ENCODE peak calls at places on chromosomes 16 and 17, in four cellular contexts. L is fibroblast of the aortic adventitia, J is epithelial cell of esophagus, H is cardiac fibroblast. D is an unnamed sample.

GRCh38 chr17:55661359-55661758 is 61.3 kb downstream of the TMEM100 start:
- DNase-seq in L (no peak), J (no peak), H (no peak), D (no peak)

GRCh38 chr16:70684146-70685060 is 1.4 kb downstream of the MTSS2 start:
- DNase-seq in L (no peak), J (no peak), H (no peak), D (no peak)

GRCh38 chr17:64534187-64534586 is 27.4 kb downstream of the CEP95 start:
- DNase-seq in L (no peak), J (peak; percentile 23), H (no peak), D (no peak)

GRCh38 chr16:70610273-70611223 is 35.8 kb upstream of the IL34 start:
- DNase-seq in L (no peak), J (no peak), H (peak; percentile 39), D (no peak)

GRCh38 chr17:35050170-35050569 is 13.3 kb downstream of the RFFL start:
- DNase-seq in L (no peak), J (no peak), H (no peak), D (no peak)

GRCh38 chr16:50395763-50396710 is 27.2 kb upstream of the BRD7 start:
- DNase-seq in L (no peak), J (peak; percentile 41), H (no peak), D (no peak)

GRCh38 chr17:79864617-79865250 is 25.5 kb upstream of the CBX4 start:
- DNase-seq in L (no peak), J (peak; percentile 16), H (no peak), D (no peak)

GRCh38 chr17:63647065-63647725 is 25.0 kb downstream of the MAP3K3 start:
- DNase-seq in L (peak; percentile 65), J (peak; percentile 14), H (peak; percentile 61), D (peak; percentile 50)

GRCh38 chr17:66673668-66674276 is 161.1 kb upstream of the CACNG5 start:
- DNase-seq in L (peak; percentile 80), J (peak; percentile 74), H (peak; percentile 75), D (peak; percentile 76)

GRCh38 chr17:69335018-69335417 is 8.1 kb upstream of the ABCA5 start:
- DNase-seq in L (peak; percentile 51), J (peak; percentile 75), H (peak; percentile 66), D (peak; percentile 8)

GRCh38 chr17:43615330-43615729 is 46.4 kb downstream of the MEOX1 start:
- DNase-seq in L (peak; percentile 20), J (peak; percentile 92), H (no peak), D (peak; percentile 8)

GRCh38 chr17:50986989-50987660 is 121.0 kb upstream of the TOB1 start:
- DNase-seq in L (peak; percentile 51), J (no peak), H (peak; percentile 23), D (peak; percentile 71)

GRCh38 chr17:80921741-80922579 is 69.7 kb upstream of the CHMP6 start:
- DNase-seq in L (no peak), J (no peak), H (no peak), D (no peak)

GRCh38 chr17:29789186-29790170 is 140.6 kb downstream of the SSH2 start:
- DNase-seq in L (peak; percentile 49), J (peak; percentile 51), H (peak; percentile 70), D (no peak)

GRCh38 chr17:59377410-59377809 is 46.0 kb downstream of the YPEL2 start:
- DNase-seq in L (peak; percentile 51), J (no peak), H (peak; percentile 59), D (no peak)

GRCh38 chr17:80146121-80147034 is 550 bp downstream of the EIF4A3 start:
- DNase-seq in L (peak; percentile 39), J (no peak), H (peak; percentile 29), D (no peak)

GRCh38 chr17:4950757-4951204 is at the start of gene ENO3:
- DNase-seq in L (no peak), J (no peak), H (no peak), D (no peak)

GRCh38 chr17:1997587-1998425 is 27.3 kb downstream of the RTN4RL1 start:
- DNase-seq in L (no peak), J (no peak), H (no peak), D (no peak)

GRCh38 chr16:2468725-2469398 is 2.2 kb upstream of the NTN3 start:
- DNase-seq in L (no peak), J (no peak), H (no peak), D (no peak)

GRCh38 chr17:42016952-42017865 is at the start of gene DNAJC7:
- DNase-seq in L (peak; percentile 88), J (peak; percentile 92), H (peak; percentile 95), D (peak; percentile 84)

GRCh38 chr17:15920758-15921239 is 24.1 kb upstream of the ADORA2B start:
- DNase-seq in L (peak; percentile 98), J (peak; percentile 91), H (peak; percentile 99), D (peak; percentile 96)

GRCh38 chr16:87924937-87925670 is 11.2 kb downstream of the CA5A start:
- DNase-seq in L (no peak), J (peak; percentile 46), H (no peak), D (no peak)

GRCh38 chr17:39016193-39017153 is 49.3 kb upstream of the FBXO47 start:
- DNase-seq in L (no peak), J (peak; percentile 20), H (peak; percentile 44), D (no peak)

GRCh38 chr17:71548540-71549190 is 572.2 kb upstream of the SOX9 start:
- DNase-seq in L (no peak), J (peak; percentile 50), H (no peak), D (peak; percentile 33)

GRCh38 chr16:75053791-75054555 is 55.1 kb downstream of the ZNRF1 start:
- DNase-seq in L (no peak), J (no peak), H (no peak), D (no peak)

GRCh38 chr16:3000540-3000939 is 12.2 kb upstream of the CLDN9 start:
- DNase-seq in L (no peak), J (no peak), H (no peak), D (no peak)

GRCh38 chr16:12362482-12363458 is 386.2 kb downstream of the SNX29 start:
- DNase-seq in L (peak; percentile 64), J (no peak), H (peak; percentile 11), D (no peak)

GRCh38 chr16:56360117-56361008 is 65.0 kb downstream of the AMFR start:
- DNase-seq in L (no peak), J (no peak), H (no peak), D (no peak)

GRCh38 chr16:87995644-87996043 is 44.4 kb downstream of the BANP start:
- DNase-seq in L (no peak), J (no peak), H (no peak), D (no peak)

GRCh38 chr17:13310858-13311257 is 290.9 kb downstream of the HS3ST3A1 start:
- DNase-seq in L (no peak), J (no peak), H (no peak), D (no peak)

GRCh38 chr16:66714659-66715307 is 18.2 kb upstream of the CMTM4 start:
- DNase-seq in L (no peak), J (peak; percentile 65), H (no peak), D (no peak)

GRCh38 chr16:68249361-68249760 is 4.2 kb downstream of the PLA2G15 start:
- DNase-seq in L (no peak), J (no peak), H (no peak), D (no peak)

GRCh38 chr17:55433629-55434422 is 12.2 kb upstream of the MMD start:
- DNase-seq in L (peak; percentile 94), J (peak; percentile 96), H (peak; percentile 95), D (peak; percentile 88)

DNA sequence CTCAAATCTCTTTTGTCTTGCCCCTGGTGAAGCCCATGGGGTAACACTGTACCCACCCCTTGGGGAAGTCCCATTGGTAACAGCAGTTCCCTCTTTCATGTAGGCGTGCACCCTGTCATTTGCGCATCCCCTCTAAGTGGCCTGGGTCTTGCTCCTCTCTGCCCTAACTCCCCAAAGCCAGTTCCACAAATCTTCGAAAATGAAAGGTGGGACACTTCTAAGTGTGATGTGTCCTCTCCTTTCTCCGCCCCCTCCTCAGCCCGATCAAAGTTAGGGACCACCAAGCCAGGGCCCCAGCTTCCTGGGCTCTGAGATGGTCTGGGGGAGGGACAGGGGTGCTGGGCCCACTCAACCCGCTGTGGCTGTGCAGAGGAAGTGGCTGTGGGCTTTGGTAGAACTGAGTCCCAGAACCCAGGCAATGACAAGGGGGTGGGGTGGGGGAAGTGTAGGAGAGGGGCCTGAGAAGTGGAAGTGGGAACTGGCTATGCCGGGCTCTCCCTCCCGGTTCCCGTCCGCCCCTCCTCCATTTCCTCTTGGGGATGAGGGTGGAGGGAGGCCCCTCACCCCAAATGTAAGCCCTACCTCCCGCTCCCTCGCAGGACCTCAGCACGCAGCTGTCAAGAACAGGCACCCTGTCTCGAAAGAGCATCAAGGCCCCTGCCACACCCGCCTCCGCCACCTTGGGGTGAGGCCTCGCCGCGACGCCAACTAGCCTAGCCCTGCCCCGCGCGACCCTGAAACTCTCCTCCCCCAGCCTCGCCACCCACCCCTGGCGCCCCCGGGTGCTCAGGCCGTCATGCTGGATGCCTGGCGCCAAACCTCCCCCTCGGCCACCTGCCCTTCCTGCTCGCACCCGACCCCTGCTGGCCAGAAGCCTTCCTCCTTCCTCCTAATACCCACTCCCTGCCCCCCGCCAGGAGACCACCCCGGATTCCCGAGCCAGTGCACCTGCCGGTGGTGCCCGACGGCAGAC is 8.7 kb downstream of the ABI3 start:
- DNase-seq in L (no peak), J (no peak), H (no peak), D (no peak)
- TF ChIP-seq CTCF in L (peak; percentile 12), J (no peak), H (peak; percentile 4), D (peak; percentile 45)

GRCh38 chr17:73342549-73343167 is 30.9 kb upstream of the CDC42EP4 start:
- DNase-seq in L (peak; percentile 71), J (peak; percentile 38), H (peak; percentile 58), D (no peak)
- TF ChIP-seq CTCF in L (peak; percentile 29), J (no peak), H (peak; percentile 47), D (peak; percentile 15)

GRCh38 chr17:53949473-53950090 is 126.9 kb downstream of the KIF2B start:
- DNase-seq in L (no peak), J (peak; percentile 68), H (no peak), D (no peak)
- TF ChIP-seq CTCF in L (no peak), J (no peak), H (no peak), D (no peak)

DNA sequence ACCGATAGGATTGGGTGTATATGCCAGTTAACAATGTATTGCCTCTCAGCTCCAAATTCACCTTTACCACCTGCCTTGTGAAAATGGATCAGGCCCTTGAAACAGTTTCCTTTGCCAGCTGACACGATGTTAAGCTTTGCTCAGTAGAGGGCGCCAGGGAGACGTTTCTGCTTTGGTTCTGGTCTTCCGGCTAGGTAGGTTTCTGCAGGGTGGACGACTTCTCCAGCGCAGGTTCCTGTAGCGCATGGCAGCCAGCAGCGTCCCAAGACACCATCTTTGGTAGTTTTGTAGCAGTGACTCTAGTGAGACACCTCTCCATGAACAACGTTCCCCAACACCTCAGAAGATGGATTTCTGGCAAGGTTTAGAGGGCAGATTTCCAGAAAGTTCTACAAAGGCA is 24.0 kb downstream of the SYCE1L start:
- DNase-seq in L (no peak), J (no peak), H (no peak), D (no peak)
- TF ChIP-seq CTCF in L (no peak), J (peak; percentile 32), H (peak; percentile 39), D (peak; percentile 51)

GRCh38 chr17:45262516-45263476 is 902 bp upstream of the SPATA32 start:
- DNase-seq in L (no peak), J (peak; percentile 56), H (peak; percentile 52), D (no peak)
- TF ChIP-seq CTCF in L (no peak), J (peak; percentile 39), H (no peak), D (no peak)

GRCh38 chr16:5060073-5060641 is 5.6 kb downstream of the C16orf89 start:
- DNase-seq in L (no peak), J (no peak), H (no peak), D (no peak)

GRCh38 chr16:5058476-5058875 is 7.3 kb downstream of the C16orf89 start:
- DNase-seq in L (no peak), J (no peak), H (peak; percentile 30), D (no peak)

GRCh38 chr16:5059386-5060072 is 6.2 kb downstream of the C16orf89 start:
- DNase-seq in L (no peak), J (no peak), H (no peak), D (no peak)

GRCh38 chr16:5054876-5055865 is 10.6 kb downstream of the C16orf89 start:
- DNase-seq in L (no peak), J (no peak), H (no peak), D (no peak)

GRCh38 chr16:5056347-5056746 is 9.4 kb downstream of the C16orf89 start:
- DNase-seq in L (no peak), J (peak; percentile 41), H (no peak), D (no peak)
- TF ChIP-seq CTCF in L (peak; percentile 49), J (peak; percentile 26), H (peak; percentile 64), D (peak; percentile 61)

D was measured in HFFc6.